ENCODE peak calls at places on chromosomes 5 and 9, in eight cellular contexts. E is CD4-positive, alpha-beta T cell; M is foreskin keratinocyte; B is mucosa of gallbladder; V is A549; F is RPMI8226; H is DMS79; S is iris pigment epithelial cell. O is an unnamed sample.

GRCh38 chr5:67639311-67639710 is 442.7 kb upstream of the CD180 start:
- DNase-seq in E (no peak), M (no peak), B (no peak), V (no peak), F (no peak), H (no peak), S (no peak), O (peak)

GRCh38 chr9:134618163-134618822 is 23.3 kb upstream of the COL5A1 start:
- DNase-seq in E (no peak), M (no peak), B (no peak), V (no peak), F (no peak), H (no peak), S (no peak), O (peak)

GRCh38 chr9:132898043-132898442 is 19.3 kb downstream of the SPACA9 start:
- DNase-seq in E (no peak), M (no peak), B (no peak), V (no peak), F (no peak), H (no peak), S (no peak), O (no peak)

GRCh38 chr5:147906326-147907095 is at the start of gene C5orf46:
- DNase-seq in E (no peak), M (peak), B (no peak), V (no peak), F (no peak), H (no peak), S (peak), O (no peak)

GRCh38 chr5:142974449-142974848 is 204.3 kb downstream of the ARHGAP26 start:
- DNase-seq in E (no peak), M (no peak), B (no peak), V (no peak), F (no peak), H (no peak), S (no peak), O (no peak)

GRCh38 chr9:36158917-36159316 is 10.3 kb upstream of the CCIN start:
- DNase-seq in E (no peak), M (no peak), B (no peak), V (no peak), F (no peak), H (no peak), S (no peak), O (no peak)

GRCh38 chr5:179829732-179830435 is 9.2 kb downstream of the SQSTM1 start:
- DNase-seq in E (no peak), M (no peak), B (no peak), V (no peak), F (no peak), H (no peak), S (no peak), O (no peak)

GRCh38 chr5:93794954-93795353 is 53.6 kb upstream of the POU5F2 start:
- DNase-seq in E (no peak), M (no peak), B (no peak), V (no peak), F (no peak), H (no peak), S (no peak), O (no peak)

GRCh38 chr9:127035423-127035822 is 87.0 kb downstream of the ANGPTL2 start:
- DNase-seq in E (no peak), M (no peak), B (peak), V (no peak), F (no peak), H (no peak), S (no peak), O (peak)

GRCh38 chr9:96242829-96243228 is 59.1 kb downstream of the HSD17B3 start:
- DNase-seq in E (no peak), M (no peak), B (no peak), V (no peak), F (no peak), H (no peak), S (no peak), O (no peak)

GRCh38 chr5:84383296-84383815 is 1.3 kb downstream of the EDIL3 start:
- DNase-seq in E (no peak), M (no peak), B (no peak), V (no peak), F (no peak), H (no peak), S (no peak), O (peak)

GRCh38 chr9:128554155-128554862 is 1.9 kb downstream of the SPTAN1 start:
- DNase-seq in E (no peak), M (peak), B (peak), V (peak), F (peak), H (no peak), S (peak), O (peak)

GRCh38 chr5:64775288-64775687 is 6.6 kb downstream of the CWC27 start:
- DNase-seq in E (no peak), M (no peak), B (no peak), V (no peak), F (no peak), H (no peak), S (no peak), O (no peak)

GRCh38 chr9:92706218-92706940 is 36.4 kb upstream of the IPPK start:
- DNase-seq in E (no peak), M (peak), B (no peak), V (no peak), F (peak), H (no peak), S (peak), O (no peak)

GRCh38 chr5:82340799-82341198 is 62.6 kb upstream of the RPS23 start:
- DNase-seq in E (no peak), M (no peak), B (no peak), V (no peak), F (no peak), H (no peak), S (no peak), O (no peak)

GRCh38 chr9:14989811-14990210 is 79.6 kb upstream of the FREM1 start:
- DNase-seq in E (no peak), M (no peak), B (no peak), V (no peak), F (no peak), H (no peak), S (peak), O (no peak)

GRCh38 chr5:37435261-37435660 is 56.1 kb downstream of the WDR70 start:
- DNase-seq in E (no peak), M (no peak), B (no peak), V (no peak), F (no peak), H (no peak), S (peak), O (no peak)

O was measured in left cardiac atrium.